ENCODE peak calls at places on chromosomes 11 and 22, in eight cellular contexts. D is activated CD4-positive, alpha-beta T cell treated with anti-CD3 and anti-CD28 coated beads, Interleukin-2, amount 50 U/mL, for 48 hours; J is frontal cortex; R is adipocyte; I is hypothalamus; Q is activated CD4-positive, CD25-positive, alpha-beta regulatory T cell treated with anti-CD3 and anti-CD28 coated beads, Interleukin-2, amount 50 U/mL, for 72 hours; W is NCI-H774; H is lung. F is an unnamed sample.

GRCh38 chr11:834371-835316 is 1.9 kb downstream of the CD151 start:
- DNase-seq in D (no peak), J (no peak), R (peak), I (peak), Q (no peak), W (no peak), H (peak), F (no peak)

GRCh38 chr11:26730711-26731460 is 9.0 kb upstream of the SLC5A12 start:
- DNase-seq in D (no peak), J (no peak), R (peak), I (no peak), Q (no peak), W (no peak), H (no peak), F (no peak)

GRCh38 chr22:26372890-26373289 is 56.2 kb upstream of the ASPHD2 start:
- DNase-seq in D (no peak), J (no peak), R (no peak), I (no peak), Q (no peak), W (no peak), H (no peak), F (no peak)

GRCh38 chr11:36460220-36460619 is 49.9 kb downstream of the TRAF6 start:
- DNase-seq in D (no peak), J (no peak), R (no peak), I (no peak), Q (no peak), W (no peak), H (no peak), F (no peak)

GRCh38 chr11:1308745-1309497 is 511 bp downstream of the TOLLIP start:
- DNase-seq in D (peak), J (peak), R (peak), I (no peak), Q (no peak), W (no peak), H (no peak), F (no peak)

GRCh38 chr11:82676483-82677094 is 57.1 kb downstream of the FAM181B start:
- DNase-seq in D (no peak), J (no peak), R (peak), I (no peak), Q (no peak), W (no peak), H (no peak), F (no peak)

GRCh38 chr11:126658306-126659056 is 303.0 kb downstream of the ST3GAL4 start:
- DNase-seq in D (no peak), J (no peak), R (no peak), I (no peak), Q (no peak), W (no peak), H (no peak), F (no peak)

GRCh38 chr11:82978422-82979099 is 77.0 kb downstream of the DDIAS start:
- DNase-seq in D (no peak), J (no peak), R (peak), I (no peak), Q (no peak), W (no peak), H (no peak), F (no peak)

GRCh38 chr11:68942751-68943271 is 38.0 kb downstream of the MRGPRD start:
- DNase-seq in D (no peak), J (no peak), R (peak), I (no peak), Q (no peak), W (no peak), H (no peak), F (no peak)

GRCh38 chr11:26649884-26650283 is 72.0 kb downstream of the SLC5A12 start:
- DNase-seq in D (peak), J (no peak), R (peak), I (peak), Q (no peak), W (no peak), H (peak), F (peak)

GRCh38 chr11:23573430-23573829 is 713.2 kb upstream of the CCDC179 start:
- DNase-seq in D (no peak), J (no peak), R (peak), I (no peak), Q (no peak), W (no peak), H (no peak), F (no peak)

GRCh38 chr11:9077164-9077563 is 14.2 kb downstream of the SCUBE2 start:
- DNase-seq in D (no peak), J (no peak), R (no peak), I (no peak), Q (no peak), W (no peak), H (no peak), F (no peak)

GRCh38 chr22:20530368-20531153 is 23.2 kb downstream of the MED15 start:
- DNase-seq in D (no peak), J (no peak), R (peak), I (no peak), Q (no peak), W (no peak), H (no peak), F (no peak)

GRCh38 chr22:40709752-40710413 is 30.6 kb downstream of the MCHR1 start:
- DNase-seq in D (no peak), J (no peak), R (peak), I (no peak), Q (no peak), W (no peak), H (no peak), F (no peak)

GRCh38 chr11:86274503-86274902 is 27.5 kb upstream of the HIKESHI start:
- DNase-seq in D (no peak), J (no peak), R (no peak), I (no peak), Q (no peak), W (no peak), H (no peak), F (peak)

GRCh38 chr11:46381046-46381835 is at the start of gene MDK:
- DNase-seq in D (no peak), J (peak), R (peak), I (peak), Q (peak), W (peak), H (no peak), F (peak)

GRCh38 chr11:120797133-120797532 is 226.8 kb upstream of the TBCEL start:
- DNase-seq in D (no peak), J (no peak), R (no peak), I (no peak), Q (no peak), W (no peak), H (no peak), F (no peak)

GRCh38 chr11:57180141-57180561 is 1.6 kb upstream of the LRRC55 start:
- DNase-seq in D (no peak), J (no peak), R (no peak), I (no peak), Q (no peak), W (no peak), H (no peak), F (no peak)

GRCh38 chr11:27317751-27318150 is 45.3 kb downstream of the CCDC34 start:
- DNase-seq in D (no peak), J (no peak), R (peak), I (no peak), Q (no peak), W (no peak), H (no peak), F (no peak)

GRCh38 chr11:77195071-77195705 is 67.1 kb downstream of the MYO7A start:
- DNase-seq in D (no peak), J (no peak), R (no peak), I (no peak), Q (no peak), W (no peak), H (no peak), F (no peak)

GRCh38 chr22:35437038-35437437 is 37.1 kb downstream of the MCM5 start:
- DNase-seq in D (peak), J (no peak), R (no peak), I (no peak), Q (peak), W (no peak), H (no peak), F (no peak)

GRCh38 chr22:35357883-35358621 is 22.8 kb upstream of the HMOX1 start:
- DNase-seq in D (no peak), J (no peak), R (no peak), I (no peak), Q (no peak), W (no peak), H (no peak), F (no peak)

GRCh38 chr22:37442537-37442936 is 15.3 kb upstream of the ELFN2 start:
- DNase-seq in D (no peak), J (no peak), R (no peak), I (no peak), Q (no peak), W (no peak), H (no peak), F (no peak)

GRCh38 chr22:49216579-49216978 is 611.1 kb downstream of the BRD1 start:
- DNase-seq in D (no peak), J (no peak), R (no peak), I (no peak), Q (peak), W (no peak), H (no peak), F (no peak)

GRCh38 chr11:78418584-78419211 is 1.1 kb upstream of the GAB2 start:
- DNase-seq in D (no peak), J (peak), R (no peak), I (no peak), Q (no peak), W (no peak), H (no peak), F (no peak)

F was measured in endothelial cell.